ENCODE peak calls at places on chromosome X, in ten cellular contexts. T, A, I, F, N, Q, Y, S, M and G are unnamed samples.

GRCh38 chrX:69136546-69137331 is 28.5 kb downstream of the PJA1 start:
- DNase-seq in T (no peak), A (no peak), I (no peak), F (no peak), N (no peak), Q (no peak), Y (no peak), S (peak), M (no peak), G (peak)

GRCh38 chrX:78133561-78133960 is 5.9 kb downstream of the TAF9B start:
- DNase-seq in T (no peak), A (no peak), I (no peak), F (no peak), N (no peak), Q (no peak), Y (no peak), S (no peak), M (no peak), G (no peak)

GRCh38 chrX:41518841-41519220 is 71.7 kb downstream of the NYX start:
- DNase-seq in T (no peak), A (no peak), I (no peak), F (no peak), N (peak), Q (no peak), Y (no peak), S (no peak), M (no peak), G (no peak)

GRCh38 chrX:97841544-97842179 is 958.0 kb downstream of the RPA4 start:
- DNase-seq in T (no peak), A (no peak), I (no peak), F (no peak), N (no peak), Q (no peak), Y (no peak), S (no peak), M (no peak), G (no peak)

GRCh38 chrX:78019586-78020483 is 50.4 kb upstream of the PGAM4 start:
- DNase-seq in T (no peak), A (no peak), I (no peak), F (no peak), N (no peak), Q (no peak), Y (no peak), S (no peak), M (no peak), G (no peak)

GRCh38 chrX:138711399-138712347 is at the start of gene FGF13:
- DNase-seq in T (no peak), A (no peak), I (no peak), F (no peak), N (no peak), Q (no peak), Y (no peak), S (peak), M (no peak), G (no peak)

GRCh38 chrX:136453771-136454170 is 34.0 kb upstream of the BRS3 start:
- DNase-seq in T (no peak), A (no peak), I (no peak), F (no peak), N (no peak), Q (no peak), Y (no peak), S (no peak), M (no peak), G (no peak)

GRCh38 chrX:30910124-30910860 is 21.2 kb upstream of the TAB3 start:
- DNase-seq in T (no peak), A (peak), I (no peak), F (no peak), N (peak), Q (no peak), Y (no peak), S (no peak), M (no peak), G (no peak)

GRCh38 chrX:149248073-149248625 is 257.0 kb downstream of the IDS start:
- DNase-seq in T (no peak), A (no peak), I (no peak), F (no peak), N (no peak), Q (no peak), Y (no peak), S (no peak), M (no peak), G (no peak)

GRCh38 chrX:139844163-139844562 is 88.7 kb downstream of the ATP11C start:
- DNase-seq in T (no peak), A (no peak), I (peak), F (no peak), N (no peak), Q (no peak), Y (no peak), S (no peak), M (no peak), G (no peak)

GRCh38 chrX:118495958-118496762 is 545 bp downstream of the DOCK11 start:
- DNase-seq in T (peak), A (peak), I (peak), F (no peak), N (no peak), Q (no peak), Y (peak), S (peak), M (no peak), G (peak)

GRCh38 chrX:153381684-153382532 is 19.2 kb downstream of the PNMA6E start:
- DNase-seq in T (no peak), A (peak), I (no peak), F (peak), N (peak), Q (peak), Y (peak), S (peak), M (peak), G (peak)

GRCh38 chrX:119468930-119469635 is 839 bp downstream of the SLC25A5 start:
- DNase-seq in T (peak), A (peak), I (peak), F (peak), N (peak), Q (no peak), Y (peak), S (peak), M (peak), G (peak)

GRCh38 chrX:41808042-41808441 is 84.1 kb downstream of the GPR82 start:
- DNase-seq in T (no peak), A (no peak), I (no peak), F (no peak), N (no peak), Q (no peak), Y (no peak), S (no peak), M (no peak), G (no peak)